ENCODE peak calls at places on chromosomes 6 and 20, in ten cellular contexts. M is NCI-H1417; G is Peyer's patch; Z is osteoblast; H is GDM1; V is anterior cingulate cortex; O is NB4; I is HCEC 1CT; B is SHP77; R is central memory CD4-positive, alpha-beta T cell. W is an unnamed sample.

GRCh38 chr6:31752739-31753319 is 9.6 kb upstream of the SAPCD1 start:
- DNase-seq in G (no peak), R (no peak), B (no peak), I (peak), H (no peak), V (no peak), O (no peak), M (no peak), Z (peak), W (no peak)

GRCh38 chr6:30893666-30894065 is 9.3 kb downstream of the DDR1 start:
- DNase-seq in M (no peak), H (no peak), Z (peak), I (no peak), O (no peak), G (no peak), R (no peak), V (no peak), B (no peak), W (no peak)

GRCh38 chr20:57938158-57939108 is 228.6 kb upstream of the PMEPA1 start:
- DNase-seq in I (no peak), Z (no peak), B (no peak), O (no peak), G (no peak), M (no peak), H (no peak), R (no peak), V (no peak), W (no peak)

GRCh38 chr20:50957798-50958732 is at the start of gene DPM1:
- DNase-seq in Z (peak), G (peak), M (peak), I (peak), V (peak), O (peak), R (peak), B (peak), H (peak), W (peak)

GRCh38 chr6:474454-475185 is 83.1 kb downstream of the IRF4 start:
- DNase-seq in Z (no peak), O (peak), H (peak), B (no peak), R (peak), M (no peak), G (no peak), V (peak), I (peak), W (no peak)

GRCh38 chr6:116111552-116112528 is 11.2 kb downstream of the NT5DC1 start:
- DNase-seq in G (no peak), V (no peak), M (no peak), B (no peak), R (no peak), I (peak), O (peak), Z (peak), H (peak), W (no peak)

GRCh38 chr6:83127258-83127657 is 59.8 kb downstream of the DOP1A start:
- DNase-seq in Z (no peak), O (no peak), V (no peak), G (no peak), H (no peak), B (no peak), I (no peak), M (no peak), R (no peak), W (no peak)

GRCh38 chr6:56062856-56063255 is 184.5 kb downstream of the COL21A1 start:
- DNase-seq in R (no peak), V (no peak), B (no peak), Z (no peak), O (no peak), G (no peak), M (no peak), H (no peak), I (no peak), W (no peak)

GRCh38 chr6:1580585-1580984 is 29.1 kb upstream of the FOXC1 start:
- DNase-seq in I (no peak), O (no peak), H (no peak), R (no peak), Z (no peak), B (no peak), G (no peak), M (no peak), V (no peak), W (no peak)

GRCh38 chr20:36544134-36545018 is 3.1 kb downstream of the MYL9 start:
- DNase-seq in O (no peak), B (no peak), V (no peak), M (no peak), R (no peak), H (no peak), I (peak), G (no peak), Z (peak), W (no peak)

GRCh38 chr6:53302678-53303360 is 45.9 kb downstream of the ELOVL5 start:
- DNase-seq in V (no peak), O (no peak), H (no peak), I (peak), G (no peak), B (no peak), M (no peak), Z (peak), R (peak), W (no peak)

W was measured in hippocampal formation.